ENCODE peak calls at places on chromosomes 5 and 9, in ten cellular contexts. K is uterus, J is Peyer's patch, M is DND-41, G is H9, I is endodermal cell, N is fibroblast of lung, Q is suprapubic skin, Z is heart left ventricle, F is endothelial cell of umbilical vein. P is an unnamed sample. For H3K4me1, the result is how much of the 10 kb centered on the place peaks cover.

GRCh38 chr5:181235323-181235688 is 8.4 kb downstream of the RACK1 start:
- DNase-seq in Q (no peak), F (no peak), G (no peak), N (no peak), J (no peak), K (no peak), I (peak), Z (no peak), M (no peak), P (no peak)

GRCh38 chr5:67010684-67011409 is 185.8 kb downstream of the CD180 start:
- DNase-seq in K (no peak), Q (no peak), J (no peak), N (peak), I (no peak), Z (peak), M (no peak), G (peak), F (peak), P (no peak)

GRCh38 chr5:72723584-72723983 is 92.9 kb upstream of the TNPO1 start:
- DNase-seq in N (no peak), F (no peak), I (no peak), J (no peak), G (no peak), M (no peak), K (no peak), Z (no peak), Q (no peak), P (no peak)

GRCh38 chr5:58135571-58136335 is 324.1 kb downstream of the PLK2 start:
- DNase-seq in K (no peak), G (no peak), M (no peak), I (no peak), F (no peak), N (peak), Q (no peak), Z (no peak), J (no peak), P (no peak)

GRCh38 chr5:81789033-81789432 is 38.1 kb upstream of the SSBP2 start:
- DNase-seq in Q (no peak), K (no peak), F (peak), J (no peak), I (no peak), M (no peak), N (peak), G (no peak), Z (no peak), P (no peak)

GRCh38 chr5:180938294-180938693 is 39.3 kb downstream of the BTNL8 start:
- DNase-seq in K (no peak), N (no peak), I (no peak), Z (no peak), Q (no peak), M (no peak), G (no peak), F (no peak), J (no peak), P (no peak)

GRCh38 chr9:16335788-16336580 is 534.5 kb downstream of the BNC2 start:
- DNase-seq in N (peak), Z (peak), F (peak), G (no peak), I (no peak), M (no peak), Q (no peak), J (peak), K (peak), P (peak)

GRCh38 chr9:107750741-107751521 is 261.4 kb upstream of the KLF4 start:
- DNase-seq in G (no peak), F (peak), Z (peak), I (no peak), N (peak), K (peak), J (peak), M (no peak), Q (peak), P (peak)

GRCh38 chr5:172185096-172185461 is 2.9 kb downstream of the STK10 start:
- DNase-seq in M (no peak), K (no peak), N (no peak), J (peak), Z (no peak), I (no peak), Q (no peak), F (no peak), G (no peak), P (no peak)

GRCh38 chr9:135450956-135451355 is 28.6 kb upstream of the PPP1R26 start:
- DNase-seq in J (no peak), M (no peak), Q (no peak), I (no peak), K (no peak), F (no peak), N (no peak), G (no peak), Z (no peak), P (no peak)

GRCh38 chr9:20242767-20243166 is 379.5 kb downstream of the MLLT3 start:
- DNase-seq in G (no peak), K (no peak), N (no peak), M (peak), F (no peak), J (no peak), Q (no peak), Z (no peak), I (no peak), P (no peak)

GRCh38 chr9:109206670-109207069 is 39.6 kb upstream of the FRRS1L start:
- DNase-seq in Q (no peak), I (peak), K (no peak), J (no peak), F (no peak), M (peak), N (no peak), Z (no peak), G (peak), P (no peak)
- TF ChIP-seq CTCF in Q (no peak), I (peak), K (no peak), J (no peak), F (no peak), M (no peak), N (no peak), Z (no peak), G (peak), P (no peak)

GRCh38 chr5:145948921-145949320 is 12.5 kb downstream of the SH3RF2 start:
- DNase-seq in I (no peak), J (no peak), F (no peak), N (no peak), Z (no peak), M (no peak), G (no peak), Q (no peak), K (no peak), P (peak)

GRCh38 chr5:145946112-145946861 is 9.9 kb downstream of the SH3RF2 start:
- DNase-seq in Q (no peak), M (no peak), G (no peak), K (no peak), I (no peak), Z (peak), J (no peak), F (no peak), N (peak), P (no peak)

GRCh38 chr5:145949474-145949873 is 13.1 kb downstream of the SH3RF2 start:
- DNase-seq in I (no peak), G (no peak), N (no peak), K (no peak), Z (no peak), J (no peak), F (no peak), Q (no peak), M (no peak), P (no peak)

GRCh38 chr5:145948047-145948446 is 11.7 kb downstream of the SH3RF2 start:
- DNase-seq in G (no peak), Z (no peak), K (no peak), M (no peak), J (no peak), I (no peak), N (no peak), Q (no peak), F (no peak), P (no peak)

GRCh38 chr5:145947581-145947980 is 11.2 kb downstream of the SH3RF2 start:
- DNase-seq in Z (no peak), K (no peak), G (no peak), J (no peak), N (peak), M (no peak), F (no peak), I (no peak), Q (no peak), P (no peak)
- H3K4me1 ChIP-seq in Z (under half), K (under half), G (under half), J (under half), N (under half), M (under half), F (under half), I (under half), Q (half or more), P (half or more)

DNA sequence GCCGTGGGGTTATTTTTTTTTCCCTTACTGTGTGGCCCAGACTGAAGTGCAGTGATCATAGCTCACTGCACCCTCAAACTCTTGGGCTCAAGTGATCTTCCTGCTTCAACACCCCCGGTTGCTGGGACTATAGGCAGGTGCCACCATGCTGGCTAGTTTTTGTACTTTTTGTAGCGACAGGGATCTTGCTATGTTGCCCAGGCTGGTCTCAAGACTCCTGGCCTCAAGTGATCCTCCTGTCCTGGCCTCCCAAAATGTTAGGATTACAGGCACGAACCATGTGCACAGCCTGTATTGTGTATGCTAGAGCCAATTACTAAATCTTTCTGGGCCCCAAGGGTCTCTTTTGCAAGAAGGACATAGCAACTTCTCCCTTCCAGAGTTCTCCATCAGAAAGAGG is 23.1 kb downstream of the GALNT10 start:
- DNase-seq in G (no peak), Z (no peak), J (no peak), I (no peak), N (no peak), F (no peak), K (no peak), Q (no peak), M (no peak), P (no peak)
- H3K27ac ChIP-seq in G (no peak), Z (no peak), J (no peak), I (no peak), N (no peak), F (no peak), K (no peak), Q (no peak), M (no peak), P (no peak)

DNA sequence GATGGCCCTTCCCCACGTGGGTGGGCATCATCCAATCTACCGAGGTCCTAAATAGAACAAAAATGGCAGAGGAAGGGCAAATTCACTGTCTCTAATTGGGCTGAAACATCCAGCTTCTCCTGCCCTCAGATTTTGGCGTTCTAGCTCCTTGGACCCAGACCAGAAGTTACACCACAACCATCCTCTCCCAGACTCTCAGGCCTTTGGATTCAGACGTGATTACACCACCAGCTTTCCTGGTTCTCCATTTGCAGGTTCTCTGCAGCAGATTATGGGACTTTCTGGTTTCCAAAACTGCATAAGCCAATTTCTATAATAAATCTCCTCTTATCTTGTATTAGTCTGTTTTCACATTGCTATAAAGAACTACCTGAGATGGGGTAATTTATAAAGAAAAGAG is 73.6 kb upstream of the STARD4 start:
- DNase-seq in Q (no peak), F (no peak), Z (no peak), J (no peak), M (no peak), G (no peak), N (no peak), K (no peak), I (no peak), P (no peak)
- TF ChIP-seq CTCF in Q (no peak), F (no peak), Z (no peak), J (no peak), M (no peak), G (no peak), N (no peak), K (no peak), I (no peak), P (no peak)

GRCh38 chr5:168209561-168209960 is 81.9 kb upstream of the WWC1 start:
- DNase-seq in N (no peak), J (no peak), G (no peak), Z (no peak), Q (no peak), F (peak), I (no peak), M (no peak), K (no peak), P (no peak)

GRCh38 chr5:168198359-168198758 is 93.1 kb upstream of the WWC1 start:
- DNase-seq in M (no peak), J (no peak), F (no peak), Z (no peak), K (no peak), N (no peak), I (no peak), Q (no peak), G (no peak), P (no peak)

GRCh38 chr5:168207450-168208029 is 83.9 kb upstream of the WWC1 start:
- DNase-seq in G (no peak), M (no peak), K (no peak), Z (no peak), N (no peak), F (no peak), J (no peak), I (peak), Q (no peak), P (no peak)

GRCh38 chr5:168209987-168210386 is 81.5 kb upstream of the WWC1 start:
- DNase-seq in Q (no peak), Z (no peak), K (no peak), M (no peak), G (no peak), J (no peak), F (no peak), I (no peak), N (no peak), P (no peak)

GRCh38 chr5:168204165-168204564 is 87.3 kb upstream of the WWC1 start:
- DNase-seq in K (no peak), G (peak), Q (no peak), J (no peak), F (no peak), Z (no peak), N (no peak), I (peak), M (no peak), P (no peak)
- H3K4me1 ChIP-seq in K (under half), G (under half), Q (under half), J (under half), F (under half), Z (under half), N (under half), I (under half), M (under half), P (under half)

P was measured in body of pancreas.